ENCODE peak calls at places on chromosomes 7 and 10, in six cellular contexts. Y is NCI-H2029 treated with DMSO at 0.1 percent for 48 hours, N is HS-5, K is T-helper 17 cell, E is DMS 273 treated with DMSO at 0.1 percent for 48 hours, W is activated T-cell treated with anti-CD3 and anti-CD28 coated beads for 1 hour. J is an unnamed sample.

GRCh38 chr10:130354976-130355795 is 219.0 kb downstream of the GLRX3 start:
- DNase-seq in Y (no peak), N (no peak), K (no peak), E (no peak), W (no peak), J (no peak)

GRCh38 chr10:26441491-26442214 is 3.5 kb downstream of the APBB1IP start:
- DNase-seq in Y (no peak), N (peak; percentile 16), K (no peak), E (no peak), W (no peak), J (no peak)

GRCh38 chr7:81887098-81887497 is 117.3 kb upstream of the HGF start:
- DNase-seq in Y (peak; percentile 65), N (no peak), K (no peak), E (no peak), W (no peak), J (no peak)

GRCh38 chr10:73879296-73880173 is 5.2 kb upstream of the CAMK2G start:
- DNase-seq in Y (peak; percentile 7), N (no peak), K (peak; percentile 85), E (no peak), W (peak; percentile 92), J (no peak)

GRCh38 chr10:122642726-122643605 is 56.7 kb downstream of the C10orf120 start:
- DNase-seq in Y (no peak), N (no peak), K (no peak), E (no peak), W (no peak), J (no peak)

GRCh38 chr7:132622081-132622480 is 45.8 kb upstream of the PLXNA4 start:
- DNase-seq in Y (no peak), N (no peak), K (no peak), E (no peak), W (no peak), J (no peak)

GRCh38 chr10:12348341-12348869 is 942 bp upstream of the CAMK1D start:
- DNase-seq in Y (no peak), N (no peak), K (no peak), E (no peak), W (no peak), J (no peak)

GRCh38 chr7:81665236-81665635 is 104.6 kb downstream of the HGF start:
- DNase-seq in Y (no peak), N (no peak), K (no peak), E (no peak), W (no peak), J (no peak)

GRCh38 chr7:140475747-140476333 is 3.5 kb downstream of the MKRN1 start:
- DNase-seq in Y (peak; percentile 39), N (no peak), K (no peak), E (peak; percentile 20), W (peak; percentile 40), J (peak; percentile 2)

GRCh38 chr10:4080225-4080624 is 295.2 kb upstream of the KLF6 start:
- DNase-seq in Y (no peak), N (no peak), K (no peak), E (no peak), W (no peak), J (no peak)

GRCh38 chr7:93717217-93717900 is 142.8 kb upstream of the CALCR start:
- DNase-seq in Y (no peak), N (peak; percentile 43), K (no peak), E (no peak), W (no peak), J (no peak)

GRCh38 chr10:112794201-112794600 is 155.8 kb upstream of the TCF7L2 start:
- DNase-seq in Y (no peak), N (no peak), K (no peak), E (no peak), W (no peak), J (no peak)

GRCh38 chr7:107659666-107660065 is 962 bp upstream of the SLC26A4 start:
- DNase-seq in Y (no peak), N (peak; percentile 70), K (no peak), E (no peak), W (no peak), J (no peak)